ENCODE peak calls at places on chromosomes 5 and 9, in four cellular contexts. One of them, this sample, is unnamed.

GRCh38 chr9:36748322-36748899 is 175.7 kb downstream of the MELK start:
- DNase-seq in stomach: peak
- DNase-seq in thoracic aorta: no peak
- DNase-seq in progenitor cell of endocrine pancreas: peak
- DNase-seq in this sample: peak

GRCh38 chr5:147759441-147759840 is 23.1 kb downstream of the JAKMIP2 start:
- DNase-seq in thoracic aorta: no peak
- DNase-seq in progenitor cell of endocrine pancreas: no peak
- DNase-seq in stomach: no peak
- DNase-seq in this sample: no peak

GRCh38 chr9:19381656-19382055 is 1.6 kb upstream of the RPS6 start:
- DNase-seq in stomach: no peak
- DNase-seq in thoracic aorta: no peak
- DNase-seq in progenitor cell of endocrine pancreas: no peak
- DNase-seq in this sample: no peak

GRCh38 chr5:138241688-138242547 is 28.8 kb upstream of the CDC23 start:
- DNase-seq in stomach: peak
- DNase-seq in progenitor cell of endocrine pancreas: peak
- DNase-seq in thoracic aorta: no peak
- DNase-seq in this sample: peak

GRCh38 chr9:105142406-105143092 is 101.9 kb upstream of the SLC44A1 start:
- DNase-seq in thoracic aorta: no peak
- DNase-seq in stomach: no peak
- DNase-seq in progenitor cell of endocrine pancreas: no peak
- DNase-seq in this sample: peak

GRCh38 chr9:125235805-125236534 is 5.2 kb downstream of the HSPA5 start:
- DNase-seq in thoracic aorta: no peak
- DNase-seq in stomach: no peak
- DNase-seq in progenitor cell of endocrine pancreas: no peak
- DNase-seq in this sample: no peak

GRCh38 chr9:120729796-120730195 is 15.5 kb upstream of the MEGF9 start:
- DNase-seq in progenitor cell of endocrine pancreas: no peak
- DNase-seq in thoracic aorta: no peak
- DNase-seq in stomach: no peak
- DNase-seq in this sample: no peak

GRCh38 chr5:177576169-177576568 is 15.8 kb upstream of the TMED9 start:
- DNase-seq in thoracic aorta: no peak
- DNase-seq in stomach: no peak
- DNase-seq in progenitor cell of endocrine pancreas: no peak
- DNase-seq in this sample: no peak

GRCh38 chr9:119003218-119003617 is 366.0 kb downstream of the BRINP1 start:
- DNase-seq in progenitor cell of endocrine pancreas: no peak
- DNase-seq in thoracic aorta: no peak
- DNase-seq in stomach: no peak
- DNase-seq in this sample: no peak

GRCh38 chr5:143061161-143061945 is 291.2 kb downstream of the ARHGAP26 start:
- DNase-seq in stomach: no peak
- DNase-seq in thoracic aorta: no peak
- DNase-seq in progenitor cell of endocrine pancreas: no peak
- DNase-seq in this sample: peak

GRCh38 chr5:33850100-33850594 is 41.6 kb downstream of the ADAMTS12 start:
- DNase-seq in stomach: no peak
- DNase-seq in thoracic aorta: no peak
- DNase-seq in progenitor cell of endocrine pancreas: no peak
- DNase-seq in this sample: peak

GRCh38 chr9:88732128-88732527 is 197.2 kb downstream of the NXNL2 start:
- DNase-seq in progenitor cell of endocrine pancreas: no peak
- DNase-seq in stomach: no peak
- DNase-seq in thoracic aorta: peak
- DNase-seq in this sample: no peak

GRCh38 chr9:35776018-35776417 is 15.4 kb upstream of the NPR2 start:
- DNase-seq in stomach: no peak
- DNase-seq in thoracic aorta: no peak
- DNase-seq in progenitor cell of endocrine pancreas: no peak
- DNase-seq in this sample: no peak

GRCh38 chr5:73186976-73187375 is 14.0 kb downstream of the TMEM174 start:
- DNase-seq in stomach: no peak
- DNase-seq in thoracic aorta: no peak
- DNase-seq in progenitor cell of endocrine pancreas: no peak
- DNase-seq in this sample: no peak

GRCh38 chr9:130658893-130659698 is 5.3 kb upstream of the PRDM12 start:
- DNase-seq in thoracic aorta: no peak
- DNase-seq in progenitor cell of endocrine pancreas: no peak
- DNase-seq in stomach: no peak
- DNase-seq in this sample: no peak

GRCh38 chr9:79129865-79130480 is 441.8 kb upstream of the TLE4 start:
- DNase-seq in thoracic aorta: no peak
- DNase-seq in stomach: peak
- DNase-seq in progenitor cell of endocrine pancreas: peak
- DNase-seq in this sample: peak

GRCh38 chr5:35152733-35153132 is 77.6 kb downstream of the PRLR start:
- DNase-seq in progenitor cell of endocrine pancreas: no peak
- DNase-seq in thoracic aorta: no peak
- DNase-seq in stomach: no peak
- DNase-seq in this sample: no peak

This sample was measured in cardiac muscle cell.